ENCODE peak calls at places on chromosomes 5 and 9, in four cellular contexts. W is activated CD4-positive, alpha-beta T cell treated with anti-CD3 and anti-CD28 coated beads for 1 hour; V is HepG2; B is stimulated activated CD4-positive, alpha-beta T cell treated with anti-CD3 and anti-CD28 coated beads, Interleukin-1b, Interleukin-23, amount 100 ng/mL, for 24 hours. N is an unnamed sample.
A peak's percentile ranks its signal among the peaks of the same experiment; 100 is the strongest.

GRCh38 chr9:101458955-101459631 is 23.5 kb upstream of the ALDOB start:
- DNase-seq in V (peak; percentile 86), B (no peak), W (no peak), N (peak; percentile 34)

GRCh38 chr9:4828776-4829175 is 36.0 kb downstream of the RCL1 start:
- DNase-seq in B (no peak), V (peak; percentile 49), W (no peak), N (no peak)

GRCh38 chr5:172805736-172806255 is 28.3 kb upstream of the ERGIC1 start:
- DNase-seq in W (no peak), V (no peak), B (no peak), N (no peak)

GRCh38 chr9:4246969-4247368 is 52.9 kb downstream of the GLIS3 start:
- DNase-seq in V (no peak), B (no peak), W (no peak), N (no peak)

GRCh38 chr5:158409507-158409906 is 550.6 kb upstream of the CLINT1 start:
- DNase-seq in B (no peak), V (no peak), W (no peak), N (no peak)

GRCh38 chr9:115593587-115594091 is 475.7 kb upstream of the TNC start:
- DNase-seq in B (no peak), V (peak; percentile 4), W (no peak), N (no peak)

GRCh38 chr5:137143244-137143605 is 355.9 kb downstream of the SPOCK1 start:
- DNase-seq in W (no peak), B (no peak), V (no peak), N (no peak)

GRCh38 chr5:148791334-148791667 is 35.1 kb upstream of the ADRB2 start:
- DNase-seq in B (no peak), V (no peak), W (no peak), N (no peak)

GRCh38 chr5:5316333-5316732 is 106.1 kb upstream of the ICE1 start:
- DNase-seq in V (no peak), W (no peak), B (no peak), N (no peak)

GRCh38 chr9:134237630-134238265 is 73.4 kb upstream of the RNU6ATAC start:
- DNase-seq in V (no peak), B (no peak), W (no peak), N (no peak)

GRCh38 chr9:121498487-121499176 is 1.0 kb downstream of the GGTA1 start:
- DNase-seq in V (no peak), B (no peak), W (no peak), N (peak; percentile 50)

GRCh38 chr5:96487859-96488258 is 54.8 kb upstream of the PCSK1 start:
- DNase-seq in B (no peak), V (no peak), W (no peak), N (no peak)

GRCh38 chr5:156383510-156383909 is 56.5 kb downstream of the SGCD start:
- DNase-seq in W (no peak), B (no peak), V (no peak), N (no peak)

GRCh38 chr9:88781500-88782391 is 209.5 kb upstream of the S1PR3 start:
- DNase-seq in V (peak; percentile 23), W (no peak), B (no peak), N (peak; percentile 31)

GRCh38 chr9:5579881-5580280 is 49.0 kb upstream of the RIC1 start:
- DNase-seq in B (no peak), V (no peak), W (no peak), N (no peak)

GRCh38 chr5:378976-379742 is 57.6 kb downstream of the AHRR start:
- DNase-seq in V (no peak), W (peak; percentile 3), B (no peak), N (peak; percentile 8)

N was measured in WTC11.